ENCODE peak calls at places on chromosome 6, in eight cellular contexts. V, H, G, O, Q, R, Z and E are unnamed samples.

GRCh38 chr6:105485456-105485855 is 82.6 kb upstream of the PREP start:
- DNase-seq in H (no peak), O (no peak), V (no peak), Q (no peak), G (no peak), R (no peak), Z (no peak), E (no peak)

GRCh38 chr6:37302086-37302686 is 44.2 kb upstream of the TMEM217 start:
- DNase-seq in O (no peak), V (no peak), Q (no peak), Z (no peak), H (no peak), G (no peak), R (no peak), E (no peak)

GRCh38 chr6:147071786-147072185 is 132.4 kb upstream of the STXBP5 start:
- DNase-seq in V (no peak), G (no peak), R (no peak), O (no peak), H (no peak), Z (no peak), Q (no peak), E (no peak)

GRCh38 chr6:88730602-88731001 is 232.8 kb downstream of the RNGTT start:
- DNase-seq in G (no peak), H (no peak), Q (peak; percentile 34), Z (no peak), O (no peak), R (no peak), V (no peak), E (no peak)

GRCh38 chr6:149317656-149318571 is at the start of gene TAB2:
- DNase-seq in Z (peak; percentile 54), G (peak; percentile 65), V (peak; percentile 71), H (peak; percentile 17), O (no peak), Q (no peak), R (peak; percentile 94), E (peak; percentile 59)

GRCh38 chr6:132122871-132123270 is 171.7 kb upstream of the CCN2 start:
- DNase-seq in G (no peak), V (no peak), O (no peak), H (no peak), Q (peak; percentile 100), R (no peak), Z (peak; percentile 38), E (no peak)

GRCh38 chr6:97203343-97203742 is 79.7 kb downstream of the MMS22L start:
- DNase-seq in O (no peak), H (no peak), Q (peak; percentile 53), V (no peak), G (no peak), Z (no peak), R (no peak), E (no peak)

GRCh38 chr6:35370124-35370741 is 27.9 kb downstream of the PPARD start:
- DNase-seq in O (peak; percentile 92), G (no peak), V (peak; percentile 85), H (peak; percentile 28), Q (peak; percentile 95), Z (peak; percentile 48), R (no peak), E (peak; percentile 89)

GRCh38 chr6:79702701-79703100 is 71.6 kb downstream of the SH3BGRL2 start:
- DNase-seq in R (no peak), V (no peak), H (no peak), G (no peak), Z (peak; percentile 19), Q (no peak), O (no peak), E (no peak)

GRCh38 chr6:125201961-125202729 is 48.6 kb downstream of the TPD52L1 start:
- DNase-seq in R (no peak), O (no peak), Q (peak; percentile 94), Z (peak; percentile 68), G (peak; percentile 84), V (no peak), H (peak; percentile 26), E (peak; percentile 66)

GRCh38 chr6:119132211-119133004 is 53.9 kb upstream of the FAM184A start:
- DNase-seq in Q (no peak), V (no peak), H (no peak), Z (no peak), G (no peak), R (no peak), O (no peak), E (no peak)

GRCh38 chr6:86477510-86478166 is 459.7 kb upstream of the HTR1E start:
- DNase-seq in Q (no peak), V (no peak), O (no peak), G (no peak), H (no peak), R (no peak), Z (peak; percentile 78), E (no peak)

GRCh38 chr6:106519460-106520394 is 109.6 kb downstream of the RTN4IP1 start:
- DNase-seq in G (no peak), Q (peak; percentile 95), R (no peak), H (no peak), Z (peak; percentile 61), V (no peak), O (no peak), E (no peak)

GRCh38 chr6:76852776-76853175 is 610.5 kb downstream of the HTR1B start:
- DNase-seq in Q (peak; percentile 26), O (no peak), R (no peak), G (no peak), H (no peak), V (no peak), Z (no peak), E (no peak)

GRCh38 chr6:3946779-3947178 is 97.6 kb downstream of the FAM50B start:
- DNase-seq in Q (no peak), G (no peak), O (peak; percentile 88), H (no peak), Z (no peak), R (no peak), V (no peak), E (no peak)

GRCh38 chr6:133165235-133165634 is 75.9 kb upstream of the EYA4 start:
- DNase-seq in H (no peak), G (no peak), Z (no peak), V (no peak), R (no peak), O (no peak), Q (peak; percentile 58), E (no peak)

DNA sequence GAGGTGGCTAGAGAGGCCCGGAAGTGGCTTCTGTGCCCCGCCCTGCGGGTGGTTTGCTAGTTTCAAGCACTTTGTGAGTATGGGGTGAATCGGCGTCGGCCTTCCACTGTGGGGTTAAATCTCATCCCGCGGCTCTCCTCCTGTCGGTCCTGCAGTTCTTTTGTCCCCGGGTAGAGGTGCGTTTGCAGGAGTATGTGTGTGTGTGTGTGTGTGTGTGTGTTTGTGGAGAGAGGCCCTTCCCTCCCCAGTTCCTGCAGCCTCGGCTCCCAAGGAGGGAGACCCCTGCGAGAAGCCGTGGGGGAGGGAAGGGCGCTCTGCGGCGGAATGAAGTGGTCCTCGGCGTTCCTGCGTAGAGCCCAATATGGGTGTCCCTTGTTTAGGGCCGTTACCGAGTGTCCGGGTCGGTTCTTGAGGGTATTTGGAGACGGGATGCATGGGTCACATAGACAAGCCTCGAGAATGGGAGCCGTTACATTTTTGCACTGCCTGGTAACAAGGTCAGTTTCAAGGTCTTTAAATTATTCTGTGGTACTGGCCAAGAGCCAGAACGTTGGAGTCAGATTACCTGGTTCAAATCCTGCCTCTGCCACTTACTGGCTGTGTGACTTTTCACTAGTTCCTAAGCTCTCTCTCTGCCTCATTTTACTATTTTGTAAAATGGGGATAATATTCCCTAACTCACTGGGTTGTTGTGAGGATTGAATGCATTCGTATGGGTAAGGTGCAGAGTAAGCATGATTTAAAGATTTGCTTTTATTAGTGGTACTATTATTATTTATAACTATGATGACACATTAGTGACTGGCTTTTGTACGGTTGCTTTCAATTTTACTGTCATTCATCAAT is at the start of gene ZKSCAN3:
- DNase-seq in H (peak; percentile 56), R (peak; percentile 83), Z (peak; percentile 86), V (peak; percentile 89), G (peak; percentile 93), O (peak; percentile 93), Q (peak; percentile 73), E (peak; percentile 84)
- TF ChIP-seq CTCF in H (no peak), R (no peak), Z (no peak), V (no peak), G (no peak), O (no peak), Q (no peak), E (no peak)

DNA sequence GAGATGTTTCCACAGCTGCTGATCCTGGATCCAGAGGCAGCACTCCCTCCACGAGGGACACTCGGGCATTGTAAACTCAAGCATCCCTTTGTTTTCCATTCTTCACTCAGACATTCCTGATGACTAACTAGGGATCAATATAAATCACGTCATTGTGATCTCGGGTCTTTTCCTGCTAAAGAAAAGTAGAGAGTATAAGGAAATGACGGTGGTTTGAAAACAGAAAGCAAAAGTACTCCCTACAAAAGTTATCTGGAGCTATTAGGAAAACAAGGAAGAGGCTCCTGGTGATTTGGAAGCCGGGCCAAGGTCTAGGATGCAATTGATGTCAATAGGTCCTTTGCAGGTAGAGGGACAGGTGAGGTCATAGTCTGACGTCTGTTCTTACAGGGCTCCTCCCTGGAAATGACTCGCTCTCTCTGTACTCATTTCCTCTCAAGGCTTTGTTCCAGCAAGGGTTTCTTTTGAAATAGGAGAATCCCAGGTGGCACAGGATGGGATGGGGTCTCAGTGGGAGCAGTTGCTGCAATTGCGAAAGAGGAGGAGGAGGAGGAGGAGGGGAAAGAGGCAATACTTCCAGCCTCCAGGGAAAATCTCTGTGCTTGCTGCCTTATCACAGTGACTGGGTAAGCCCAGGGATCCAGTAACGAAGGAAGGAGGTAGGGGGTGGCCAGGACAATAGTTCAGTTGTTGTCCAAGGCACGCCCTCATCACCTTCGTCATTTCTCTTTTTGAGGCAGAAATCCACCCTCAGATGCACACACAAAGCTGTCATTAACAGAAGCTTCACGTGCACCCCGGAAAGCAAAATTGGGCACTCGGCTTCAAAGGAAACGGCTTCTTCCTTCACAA is 222.9 kb downstream of the LY86 start:
- DNase-seq in G (peak; percentile 77), R (no peak), Z (no peak), O (no peak), H (no peak), V (no peak), Q (peak; percentile 67), E (peak; percentile 59)
- TF ChIP-seq POLR2A in G (peak; percentile 39), R (no peak), Z (no peak), O (no peak), H (no peak), V (no peak), Q (no peak), E (no peak)

GRCh38 chr6:154138806-154139205 is 99.8 kb downstream of the OPRM1 start:
- DNase-seq in R (no peak), Z (no peak), O (no peak), V (no peak), H (no peak), Q (no peak), G (no peak), E (no peak)

GRCh38 chr6:154134471-154135147 is 95.6 kb downstream of the OPRM1 start:
- DNase-seq in H (no peak), O (no peak), R (no peak), V (no peak), Q (no peak), Z (no peak), G (no peak), E (no peak)

GRCh38 chr6:154143753-154144152 is 104.7 kb downstream of the OPRM1 start:
- DNase-seq in G (no peak), R (no peak), Q (no peak), V (no peak), Z (no peak), O (no peak), H (no peak), E (no peak)

GRCh38 chr6:154139894-154140293 is 100.9 kb downstream of the OPRM1 start:
- DNase-seq in Z (no peak), G (no peak), H (no peak), V (no peak), Q (no peak), R (no peak), O (no peak), E (no peak)
- H3K27ac ChIP-seq in Z (no peak overlapping the region), G (no peak overlapping the region), H (no peak overlapping the region), V (no peak overlapping the region), Q (no peak overlapping the region), R (no peak overlapping the region), O (no peak overlapping the region), E (no peak overlapping the region)

GRCh38 chr6:13425971-13426931 is 61.1 kb downstream of the GFOD1 start:
- DNase-seq in Z (no peak), R (peak; percentile 31), O (no peak), V (no peak), G (no peak), H (no peak), Q (peak; percentile 77), E (peak; percentile 51)
- TF ChIP-seq CTCF in Z (no peak), R (no peak), O (no peak), V (no peak), G (no peak), H (no peak), Q (no peak), E (no peak)